ENCODE peak calls at places on chromosomes 5 and 9, in eight cellular contexts. R is HL-60, L is ovary, Y is cardiac muscle cell, T is lower lobe of right lung, V is IMR-90, P is thoracic aorta, G is tibial artery. I is an unnamed sample. For H3K27me3, the result is how much of the 10 kb centered on the place peaks cover.

GRCh38 chr9:93589688-93590087 is 13.3 kb downstream of the PHF2 start:
- DNase-seq in G (no peak), V (peak), T (no peak), P (no peak), R (no peak), Y (peak), L (peak), I (no peak)

GRCh38 chr9:4833781-4834560 is 41.2 kb downstream of the RCL1 start:
- DNase-seq in P (no peak), L (no peak), Y (no peak), T (no peak), R (no peak), G (no peak), V (peak), I (no peak)

GRCh38 chr5:65577141-65577540 is 14.0 kb downstream of the PPWD1 start:
- DNase-seq in L (no peak), Y (no peak), P (no peak), V (peak), G (no peak), R (no peak), T (no peak), I (no peak)

GRCh38 chr5:10220253-10220652 is 29.4 kb downstream of the ATPSCKMT start:
- DNase-seq in Y (peak), T (no peak), P (no peak), R (no peak), L (no peak), G (no peak), V (no peak), I (no peak)

GRCh38 chr5:67998709-67999251 is 216.8 kb upstream of the PIK3R1 start:
- DNase-seq in T (peak), R (peak), V (peak), P (peak), L (no peak), Y (peak), G (peak), I (no peak)

GRCh38 chr9:22395585-22396205 is 50.9 kb upstream of the DMRTA1 start:
- DNase-seq in G (no peak), T (no peak), P (no peak), V (peak), L (no peak), Y (no peak), R (no peak), I (no peak)

GRCh38 chr5:159451197-159452052 is 121.1 kb upstream of the IL12B start:
- DNase-seq in P (peak), V (peak), L (peak), Y (peak), G (peak), R (no peak), T (no peak), I (no peak)

GRCh38 chr5:76303917-76304316 is 99.2 kb upstream of the IQGAP2 start:
- DNase-seq in P (no peak), V (no peak), Y (no peak), T (no peak), R (no peak), L (no peak), G (no peak), I (no peak)

GRCh38 chr5:108655750-108656450 is 91.8 kb upstream of the FER start:
- DNase-seq in T (no peak), R (no peak), L (no peak), P (no peak), V (peak), G (no peak), Y (no peak), I (no peak)

GRCh38 chr9:42852133-42852532 is 668.7 kb downstream of the SPATA31A6 start:
- DNase-seq in P (no peak), V (no peak), Y (peak), R (peak), L (no peak), G (no peak), T (no peak), I (no peak)

GRCh38 chr9:124399323-124399962 is 15.8 kb downstream of the PSMB7 start:
- DNase-seq in G (peak), L (no peak), V (peak), T (no peak), R (peak), P (no peak), Y (no peak), I (no peak)

GRCh38 chr5:157543825-157544622 is 31.6 kb downstream of the ADAM19 start:
- DNase-seq in Y (no peak), R (no peak), T (no peak), P (no peak), L (peak), G (no peak), V (peak), I (no peak)

GRCh38 chr9:86944974-86945867 is 2.1 kb downstream of the GAS1 start:
- DNase-seq in L (peak), Y (peak), V (peak), G (no peak), T (no peak), R (no peak), P (no peak), I (no peak)

GRCh38 chr5:124698774-124699173 is 47.7 kb downstream of the ZNF608 start:
- DNase-seq in T (no peak), V (peak), R (no peak), P (no peak), Y (no peak), G (no peak), L (no peak), I (no peak)

GRCh38 chr9:137630126-137630525 is 11.3 kb downstream of the EHMT1 start:
- DNase-seq in L (no peak), Y (no peak), R (no peak), G (no peak), V (peak), P (no peak), T (peak), I (no peak)

GRCh38 chr9:16092627-16093091 is 539.8 kb downstream of the CCDC171 start:
- DNase-seq in R (no peak), V (no peak), L (peak), P (no peak), Y (no peak), G (no peak), T (no peak), I (no peak)

GRCh38 chr5:39024884-39025283 is 49.3 kb downstream of the RICTOR start:
- DNase-seq in V (peak), G (no peak), Y (no peak), P (no peak), T (no peak), R (no peak), L (no peak), I (no peak)

GRCh38 chr5:22044229-22044628 is 808.9 kb downstream of the CDH12 start:
- DNase-seq in L (no peak), P (no peak), G (no peak), R (peak), Y (no peak), V (no peak), T (no peak), I (no peak)

GRCh38 chr5:37514946-37515345 is 135.8 kb downstream of the WDR70 start:
- DNase-seq in R (no peak), V (no peak), P (no peak), T (no peak), L (no peak), G (no peak), Y (no peak), I (no peak)

GRCh38 chr9:4837768-4838546 is 45.2 kb downstream of the RCL1 start:
- DNase-seq in G (peak), L (no peak), V (peak), Y (no peak), R (no peak), P (no peak), T (no peak), I (no peak)

GRCh38 chr5:56501949-56502557 is 268.9 kb upstream of the ANKRD55 start:
- DNase-seq in T (no peak), L (no peak), V (peak), P (no peak), Y (no peak), R (no peak), G (no peak), I (no peak)

GRCh38 chr9:135526730-135527571 is 5.7 kb downstream of the LCN1 start:
- DNase-seq in Y (no peak), G (no peak), R (no peak), T (peak), L (no peak), V (no peak), P (no peak), I (no peak)

GRCh38 chr5:36606437-36607113 is at the start of gene SLC1A3:
- DNase-seq in T (peak), Y (peak), G (peak), V (peak), R (peak), L (peak), P (no peak), I (peak)

GRCh38 chr5:35341189-35341588 is 110.9 kb upstream of the PRLR start:
- DNase-seq in T (no peak), V (no peak), Y (no peak), P (no peak), R (no peak), L (no peak), G (no peak), I (no peak)

GRCh38 chr5:35342664-35343063 is 112.4 kb upstream of the PRLR start:
- DNase-seq in P (no peak), G (no peak), Y (no peak), V (no peak), R (no peak), L (no peak), T (no peak), I (no peak)

GRCh38 chr5:35339616-35340100 is 109.4 kb upstream of the PRLR start:
- DNase-seq in Y (no peak), L (no peak), G (no peak), R (no peak), T (no peak), P (no peak), V (no peak), I (no peak)

DNA sequence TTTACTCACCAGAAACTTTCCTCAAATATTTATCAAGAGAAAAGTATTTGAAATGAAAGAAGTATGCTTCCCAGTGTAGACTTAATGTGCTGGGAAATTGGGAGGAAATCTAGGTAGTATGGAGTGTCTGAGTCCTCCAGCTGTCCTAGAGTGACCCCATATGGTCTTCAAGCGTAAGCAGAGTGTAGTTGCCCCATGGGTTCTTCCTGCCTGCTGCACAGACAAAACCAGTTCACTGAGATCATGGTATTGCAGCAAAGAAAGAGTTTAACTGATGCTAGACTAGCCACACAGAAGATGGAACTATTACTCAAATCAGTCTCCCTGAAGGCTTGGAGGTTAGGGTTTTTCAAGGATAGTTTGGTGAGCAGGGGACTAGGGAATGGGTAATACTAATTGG is 114.9 kb upstream of the PRLR start:
- DNase-seq in L (no peak), P (no peak), R (no peak), V (no peak), T (no peak), G (no peak), Y (no peak), I (peak)
- TF ChIP-seq CTCF in L (no peak), P (no peak), R (no peak), V (no peak), T (no peak), G (no peak), Y (peak), I (peak)

GRCh38 chr9:134188421-134189166 is 24.2 kb upstream of the RNU6ATAC start:
- DNase-seq in R (no peak), G (peak), V (no peak), L (peak), Y (no peak), T (no peak), P (no peak), I (peak)
- H3K27me3 ChIP-seq in R (under half), G (under half), V (under half), L (under half), Y (under half), T (under half), P (under half), I (under half)

GRCh38 chr5:166382031-166382430 is 1909.4 kb upstream of the WWC1 start:
- DNase-seq in L (no peak), V (no peak), T (no peak), G (no peak), Y (no peak), P (no peak), R (no peak), I (peak)
- TF ChIP-seq CTCF in L (no peak), V (no peak), T (no peak), G (no peak), Y (no peak), P (no peak), R (no peak), I (no peak)

DNA sequence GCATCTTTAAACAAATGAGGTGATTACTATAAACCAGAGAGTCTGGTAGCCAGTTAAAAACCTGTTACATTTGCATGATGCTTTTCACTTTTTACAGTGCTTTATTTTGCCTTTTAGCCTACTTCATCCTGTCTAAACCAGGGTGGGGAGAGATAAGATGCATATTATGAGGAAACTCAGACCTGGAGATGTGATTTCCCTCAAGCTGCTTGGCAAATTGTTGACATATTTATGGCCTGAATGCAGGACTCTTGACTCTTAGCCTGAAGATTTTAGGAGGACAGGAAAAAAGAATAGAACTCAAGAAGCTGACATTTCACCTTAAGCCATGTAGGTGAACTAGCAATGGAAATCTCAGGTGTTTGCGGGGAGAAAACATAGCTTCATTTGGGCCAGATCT is 202.8 kb downstream of the NMUR2 start:
- DNase-seq in G (no peak), R (no peak), L (no peak), Y (no peak), T (no peak), V (no peak), P (no peak), I (no peak)
- H3K27me3 ChIP-seq in G (under half), R (under half), L (under half), Y (under half), T (under half), V (under half), P (under half), I (under half)

GRCh38 chr9:696332-697090 is 145.0 kb upstream of the DMRT1 start:
- DNase-seq in Y (no peak), R (no peak), L (peak), P (no peak), V (peak), T (no peak), G (peak), I (peak)
- TF ChIP-seq CTCF in Y (peak), R (no peak), L (no peak), P (peak), V (peak), T (no peak), G (peak), I (no peak)

GRCh38 chr9:130321539-130321938 is 56.0 kb downstream of the HMCN2 start:
- DNase-seq in G (no peak), L (no peak), V (no peak), R (no peak), P (no peak), T (no peak), Y (no peak), I (no peak)

GRCh38 chr9:130320697-130321080 is 55.1 kb downstream of the HMCN2 start:
- DNase-seq in P (no peak), Y (peak), V (no peak), R (no peak), G (no peak), L (no peak), T (no peak), I (no peak)

GRCh38 chr9:130319300-130319699 is 53.7 kb downstream of the HMCN2 start:
- DNase-seq in T (no peak), P (no peak), V (no peak), G (no peak), L (no peak), R (no peak), Y (no peak), I (no peak)

GRCh38 chr9:130319944-130320696 is 54.6 kb downstream of the HMCN2 start:
- DNase-seq in T (no peak), L (no peak), R (no peak), V (no peak), Y (no peak), G (no peak), P (no peak), I (no peak)

GRCh38 chr9:130321082-130321481 is 55.5 kb downstream of the HMCN2 start:
- DNase-seq in V (no peak), G (no peak), T (no peak), P (no peak), R (no peak), Y (no peak), L (no peak), I (no peak)
- H3K27me3 ChIP-seq in V (half or more), G (under half), T (under half), P (under half), R (under half), Y (under half), L (under half), I (under half)

DNA sequence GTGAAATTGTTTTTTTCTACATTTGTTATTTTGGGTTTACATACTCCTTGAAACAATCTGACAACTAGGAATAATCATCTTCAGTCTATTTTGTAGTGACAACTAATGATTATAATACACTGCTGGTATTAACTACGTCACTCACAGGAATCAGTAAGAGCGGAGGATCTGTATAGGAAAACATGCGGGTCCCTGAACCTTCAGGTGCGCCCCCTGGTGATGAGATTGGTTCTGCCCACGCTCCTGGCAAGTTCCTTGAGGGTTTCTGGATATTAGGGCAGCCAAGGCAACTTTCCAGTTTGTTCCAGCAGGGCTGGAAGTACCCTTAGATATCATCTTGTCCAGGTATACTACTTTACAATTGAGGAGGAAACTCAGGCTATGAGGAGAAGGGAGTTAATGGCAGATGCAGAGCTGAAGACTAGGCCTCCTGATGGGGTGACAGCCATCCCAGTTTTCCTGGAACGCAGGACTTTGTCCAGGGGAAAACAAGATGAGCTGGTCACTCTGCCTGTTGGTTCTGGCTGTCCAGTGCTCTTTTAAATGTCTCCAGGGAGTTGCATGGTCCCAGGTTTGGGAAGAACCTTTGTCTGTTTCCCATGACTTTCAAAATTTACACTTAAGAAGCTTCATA is 15.0 kb upstream of the WNT8A start:
- DNase-seq in Y (peak), R (peak), L (peak), G (peak), P (peak), T (peak), V (peak), I (peak)
- TF ChIP-seq CTCF in Y (peak), R (peak), L (peak), G (peak), P (peak), T (peak), V (peak), I (peak)

DNA sequence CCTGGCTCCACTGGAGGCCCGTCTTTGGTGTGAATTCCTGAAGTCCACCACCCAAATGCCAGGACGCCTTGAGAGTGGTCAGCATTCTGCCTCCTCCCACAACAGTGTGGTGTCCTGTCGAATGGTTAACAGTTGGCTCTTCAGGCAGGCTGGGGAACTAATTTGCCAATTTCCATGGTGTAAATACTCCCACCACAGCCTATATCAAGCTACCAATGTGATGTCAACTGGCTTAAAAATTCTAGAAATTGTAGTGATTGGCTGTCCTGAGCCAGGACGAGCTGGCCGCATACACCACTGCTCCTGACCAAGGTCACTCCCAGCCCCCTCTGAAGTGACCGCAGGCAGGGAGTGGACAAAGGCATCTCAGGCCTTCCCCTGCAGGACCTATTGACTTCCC is 11.1 kb downstream of the UNC5A start:
- DNase-seq in G (no peak), L (no peak), P (no peak), T (no peak), Y (no peak), R (no peak), V (no peak), I (no peak)
- H3K27me3 ChIP-seq in G (under half), L (under half), P (under half), T (half or more), Y (under half), R (under half), V (half or more), I (under half)

I was measured in Caco-2.